ENCODE peak calls at places on chromosomes 13 and 19, in five cellular contexts. One of them, this sample, is unnamed.

GRCh38 chr13:96481482-96481881 is 391.6 kb downstream of the HS6ST3 start:
- ATAC-seq in central memory CD8-positive, alpha-beta T cell: no peak
- ATAC-seq in left lung: no peak
- ATAC-seq in RWPE2: no peak
- ATAC-seq in HCT116: no peak
- ATAC-seq in this sample: no peak

GRCh38 chr13:99281811-99282263 is 23.7 kb upstream of the GPR18 start:
- ATAC-seq in HCT116: no peak
- ATAC-seq in RWPE2: no peak
- ATAC-seq in central memory CD8-positive, alpha-beta T cell: peak
- ATAC-seq in left lung: peak
- ATAC-seq in this sample: no peak

GRCh38 chr13:58181111-58181510 is 549.6 kb downstream of the PCDH17 start:
- ATAC-seq in central memory CD8-positive, alpha-beta T cell: no peak
- ATAC-seq in RWPE2: no peak
- ATAC-seq in left lung: no peak
- ATAC-seq in HCT116: no peak
- ATAC-seq in this sample: no peak

GRCh38 chr13:73168993-73169401 is 110.2 kb downstream of the KLF5 start:
- ATAC-seq in RWPE2: peak
- ATAC-seq in left lung: no peak
- ATAC-seq in central memory CD8-positive, alpha-beta T cell: no peak
- ATAC-seq in HCT116: no peak
- ATAC-seq in this sample: peak

GRCh38 chr13:35592457-35592856 is 116.0 kb upstream of the MAB21L1 start:
- ATAC-seq in RWPE2: no peak
- ATAC-seq in left lung: no peak
- ATAC-seq in HCT116: no peak
- ATAC-seq in central memory CD8-positive, alpha-beta T cell: no peak
- ATAC-seq in this sample: no peak

GRCh38 chr19:35860818-35861639 is 4.3 kb downstream of the KIRREL2 start:
- ATAC-seq in HCT116: peak
- ATAC-seq in RWPE2: peak
- ATAC-seq in left lung: peak
- ATAC-seq in central memory CD8-positive, alpha-beta T cell: no peak
- ATAC-seq in this sample: no peak

GRCh38 chr19:16076958-16077611 is 790 bp downstream of the TPM4 start:
- ATAC-seq in central memory CD8-positive, alpha-beta T cell: no peak
- ATAC-seq in left lung: peak
- ATAC-seq in RWPE2: no peak
- ATAC-seq in HCT116: no peak
- ATAC-seq in this sample: no peak

GRCh38 chr13:106373989-106374572 is 161.4 kb downstream of the EFNB2 start:
- ATAC-seq in left lung: peak
- ATAC-seq in RWPE2: no peak
- ATAC-seq in central memory CD8-positive, alpha-beta T cell: no peak
- ATAC-seq in HCT116: no peak
- ATAC-seq in this sample: no peak

GRCh38 chr13:42971670-42972355 is 20.2 kb downstream of the EPSTI1 start:
- ATAC-seq in HCT116: no peak
- ATAC-seq in left lung: no peak
- ATAC-seq in RWPE2: no peak
- ATAC-seq in central memory CD8-positive, alpha-beta T cell: no peak
- ATAC-seq in this sample: no peak

GRCh38 chr13:49220035-49220855 is at the start of gene MLNR:
- ATAC-seq in RWPE2: peak
- ATAC-seq in left lung: peak
- ATAC-seq in HCT116: no peak
- ATAC-seq in central memory CD8-positive, alpha-beta T cell: peak
- ATAC-seq in this sample: peak